ENCODE peak calls at places on chromosomes 4 and X, in five cellular contexts. Y is cardiac fibroblast, Q is fibroblast of lung, F is SK-N-SH, V is adrenal gland. M is an unnamed sample.

GRCh38 chrX:17735396-17735795 is 1.9 kb upstream of the SCML1 start:
- DNase-seq in Q (no peak), Y (no peak), F (no peak), V (no peak), M (no peak)

GRCh38 chrX:102957751-102958150 is 20.7 kb downstream of the RAB40AL start:
- DNase-seq in V (no peak), F (no peak), Y (no peak), Q (peak), M (no peak)

GRCh38 chr4:52038109-52038912 is at the start of gene SGCB:
- DNase-seq in Y (peak), Q (peak), F (peak), V (peak), M (peak)

GRCh38 chr4:88144866-88145300 is 13.6 kb downstream of the ABCG2 start:
- DNase-seq in F (no peak), Q (no peak), Y (no peak), V (no peak), M (no peak)

GRCh38 chrX:40097101-40097491 is 662 bp downstream of the BCOR start:
- DNase-seq in Y (no peak), F (peak), Q (no peak), V (no peak), M (no peak)

GRCh38 chr4:102388636-102389035 is 43.4 kb upstream of the SLC39A8 start:
- DNase-seq in Y (no peak), V (no peak), F (no peak), Q (no peak), M (no peak)

GRCh38 chrX:36462142-36462541 is 542.6 kb downstream of the CFAP47 start:
- DNase-seq in Q (no peak), Y (no peak), V (no peak), F (no peak), M (no peak)

GRCh38 chrX:47619486-47620302 is at the start of gene SYN1:
- DNase-seq in V (peak), Q (peak), F (peak), Y (peak), M (peak)

GRCh38 chr4:57190651-57191481 is 80.7 kb upstream of the IGFBP7 start:
- DNase-seq in Y (peak), Q (peak), F (peak), V (peak), M (no peak)

GRCh38 chr4:62970846-62971245 is 1438.4 kb downstream of the TECRL start:
- DNase-seq in Q (no peak), Y (no peak), V (no peak), F (no peak), M (no peak)

GRCh38 chr4:98092833-98093439 is 50.3 kb downstream of the STPG2 start:
- DNase-seq in Q (peak), V (no peak), Y (peak), F (no peak), M (no peak)

GRCh38 chr4:154465085-154465484 is 26.5 kb downstream of the DCHS2 start:
- DNase-seq in Y (no peak), Q (peak), F (no peak), V (no peak), M (no peak)

GRCh38 chr4:102042843-102043802 is 252.6 kb downstream of the BANK1 start:
- DNase-seq in Y (no peak), Q (no peak), V (no peak), F (peak), M (no peak)

GRCh38 chr4:109998867-109999303 is 86.2 kb downstream of the EGF start:
- DNase-seq in Q (peak), Y (peak), F (peak), V (no peak), M (no peak)

GRCh38 chr4:22962186-22962786 is 269.5 kb downstream of the GBA3 start:
- DNase-seq in V (no peak), Y (peak), Q (peak), F (no peak), M (no peak)

GRCh38 chr4:29970626-29971025 is 749.5 kb upstream of the PCDH7 start:
- DNase-seq in Y (peak), F (no peak), V (no peak), Q (peak), M (no peak)

GRCh38 chr4:20249333-20249732 is 2.4 kb upstream of the SLIT2 start:
- DNase-seq in Q (peak), F (peak), V (no peak), Y (peak), M (no peak)

GRCh38 chrX:12901486-12901885 is 4.9 kb upstream of the TLR8 start:
- DNase-seq in V (peak), Q (peak), F (peak), Y (peak), M (peak)

GRCh38 chrX:9464435-9465371 is at the start of gene TBL1X:
- DNase-seq in Q (peak), Y (peak), V (peak), F (peak), M (no peak)

GRCh38 chr4:52376107-52376704 is 282.9 kb downstream of the USP46 start:
- DNase-seq in F (peak), V (peak), Q (peak), Y (peak), M (no peak)

GRCh38 chr4:77308843-77309242 is 151.8 kb downstream of the CCNG2 start:
- DNase-seq in V (no peak), Q (peak), Y (peak), F (peak), M (no peak)

GRCh38 chr4:174318829-174319764 is 35.4 kb downstream of the CEP44 start:
- DNase-seq in F (peak), Y (peak), Q (peak), V (no peak), M (no peak)

GRCh38 chr4:37219251-37219650 is 25.3 kb upstream of the NWD2 start:
- DNase-seq in V (no peak), Y (no peak), F (no peak), Q (no peak), M (no peak)

GRCh38 chr4:122423246-122423645 is 33.3 kb downstream of the IL2 start:
- DNase-seq in Q (no peak), Y (peak), V (no peak), F (no peak), M (no peak)
- H3K4me3 ChIP-seq in Q (no peak), Y (no peak), V (no peak), F (no peak), M (no peak)

DNA sequence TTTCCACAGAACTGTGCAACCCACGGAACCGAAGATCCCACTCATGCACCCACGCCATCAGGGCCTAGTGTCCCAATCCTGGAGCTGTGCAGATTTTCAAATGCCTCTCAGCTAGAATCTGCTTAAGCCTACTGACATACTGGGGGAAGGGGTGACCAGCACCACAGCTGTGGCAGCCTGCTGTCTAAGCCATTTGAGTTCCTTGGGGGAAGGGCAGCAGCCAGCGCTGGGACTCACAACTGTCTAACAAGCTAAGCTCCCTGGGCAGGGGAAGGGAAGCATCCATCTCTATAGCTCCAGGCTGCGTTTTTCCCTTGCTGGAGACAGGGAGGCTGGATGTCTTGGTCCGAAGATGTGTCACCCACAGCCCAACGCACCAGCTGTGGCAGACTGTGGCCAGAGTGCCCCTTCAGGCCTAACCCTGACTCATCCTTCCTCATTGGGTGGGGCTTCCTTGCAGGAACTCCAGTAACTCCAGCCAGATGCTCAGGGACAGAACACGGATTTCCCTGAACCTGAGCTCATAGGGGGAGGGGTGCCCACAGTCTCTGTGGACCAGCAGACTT is 194.8 kb downstream of the CHRDL1 start:
- DNase-seq in F (no peak), Q (no peak), Y (no peak), V (no peak), M (no peak)
- H3K4me3 ChIP-seq in F (no peak), Q (no peak), Y (no peak), V (no peak), M (no peak)

DNA sequence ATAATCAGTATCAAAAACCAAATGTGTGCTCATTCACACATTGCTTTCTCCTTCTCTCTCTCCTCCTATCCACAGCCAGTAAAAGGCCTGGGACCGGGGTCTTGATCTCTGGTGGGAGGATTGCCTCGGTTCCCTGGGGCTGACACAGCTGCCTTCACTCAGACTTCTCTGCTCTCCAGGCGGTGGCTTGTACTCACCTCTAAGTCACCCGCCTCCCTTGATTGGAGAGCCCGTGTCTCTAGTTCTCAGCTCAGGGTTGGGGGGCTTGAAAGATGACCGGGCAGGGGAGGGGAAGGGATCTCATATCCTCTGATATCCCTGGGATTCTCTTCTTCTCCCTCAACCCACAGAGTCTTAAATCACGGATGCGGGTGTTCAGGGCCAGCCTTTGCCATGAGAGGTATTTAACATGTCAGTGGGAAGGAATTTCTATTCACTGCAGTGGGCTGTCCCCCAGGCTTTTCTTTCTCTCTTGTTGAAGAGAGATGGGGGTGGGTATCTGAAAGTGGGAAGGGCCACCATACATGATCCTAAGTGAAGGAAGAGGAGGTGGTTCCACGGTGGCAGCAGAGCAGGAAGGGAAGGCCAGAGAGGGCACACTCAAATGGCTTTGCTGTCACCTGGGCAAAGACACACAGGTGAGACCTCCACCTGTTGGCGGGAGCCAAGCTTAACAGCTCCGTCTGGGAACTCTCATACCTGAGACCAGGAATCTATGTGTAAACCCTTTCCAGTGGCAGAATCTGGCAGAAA is 49.1 kb downstream of the RHOH start:
- DNase-seq in F (no peak), Q (no peak), V (no peak), Y (no peak), M (no peak)
- H3K4me3 ChIP-seq in F (no peak), Q (no peak), V (no peak), Y (no peak), M (no peak)

GRCh38 chrX:133374874-133375387 is 40.4 kb downstream of the GPC4 start:
- DNase-seq in V (no peak), F (no peak), Y (no peak), Q (no peak), M (no peak)

GRCh38 chrX:133373366-133374079 is 41.8 kb downstream of the GPC4 start:
- DNase-seq in V (no peak), Y (no peak), Q (no peak), F (no peak), M (no peak)

GRCh38 chrX:133366735-133367134 is 48.6 kb downstream of the GPC4 start:
- DNase-seq in F (no peak), V (no peak), Q (no peak), Y (no peak), M (no peak)

GRCh38 chrX:133369065-133369464 is 46.2 kb downstream of the GPC4 start:
- DNase-seq in V (no peak), Y (no peak), F (no peak), Q (no peak), M (no peak)

GRCh38 chrX:133370719-133371275 is 44.5 kb downstream of the GPC4 start:
- DNase-seq in Q (no peak), V (no peak), F (no peak), Y (no peak), M (no peak)
- H3K4me3 ChIP-seq in Q (no peak), V (no peak), F (no peak), Y (no peak), M (no peak)

DNA sequence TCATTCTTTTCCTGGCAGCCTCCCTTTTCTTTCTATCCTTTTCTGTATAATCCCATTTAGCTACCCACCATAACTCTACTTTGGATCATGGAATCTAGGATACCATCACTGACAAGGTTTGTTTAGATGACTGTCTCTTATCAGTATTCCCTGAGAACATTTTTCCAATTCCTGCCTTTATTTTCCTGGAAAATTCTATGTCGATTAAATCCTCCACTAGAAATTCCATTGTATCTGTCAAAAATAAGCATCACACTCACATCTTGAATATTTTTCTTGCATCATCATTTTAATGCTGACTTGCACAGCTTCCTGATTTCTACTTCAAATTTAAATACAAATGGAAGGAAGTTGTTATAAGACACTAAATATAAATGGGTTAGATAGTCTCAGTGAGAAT is 20.2 kb downstream of the TRIM2 start:
- DNase-seq in Q (no peak), F (no peak), Y (no peak), V (no peak), M (no peak)
- H3K4me3 ChIP-seq in Q (peak), F (no peak), Y (no peak), V (no peak), M (peak)

M was measured in dorsolateral prefrontal cortex.